ENCODE peak calls at places on chromosomes 6 and 20, in ten cellular contexts. B, Y, X, O, C, U, N, T, P and M are unnamed samples.

GRCh38 chr20:2386516-2387179 is 5.9 kb downstream of the TGM6 start:
- DNase-seq in B (peak; percentile 29), Y (peak; percentile 49), X (no peak), O (no peak), C (peak; percentile 16), U (peak; percentile 3), N (no peak), T (no peak), P (no peak), M (no peak)

GRCh38 chr6:149852180-149852579 is 12.0 kb downstream of the LRP11 start:
- DNase-seq in B (peak; percentile 49), Y (peak; percentile 53), X (no peak), O (peak; percentile 72), C (peak; percentile 72), U (peak; percentile 82), N (no peak), T (no peak), P (no peak), M (no peak)

GRCh38 chr20:32448306-32449056 is 90.3 kb downstream of the ASXL1 start:
- DNase-seq in B (peak; percentile 21), Y (no peak), X (no peak), O (no peak), C (peak; percentile 34), U (no peak), N (no peak), T (no peak), P (no peak), M (no peak)

GRCh38 chr6:137291441-137291840 is 72.3 kb upstream of the IFNGR1 start:
- DNase-seq in B (peak; percentile 78), Y (peak; percentile 38), X (no peak), O (no peak), C (peak; percentile 85), U (peak; percentile 71), N (peak; percentile 59), T (no peak), P (no peak), M (no peak)

GRCh38 chr6:144395014-144395413 is 109.9 kb downstream of the UTRN start:
- DNase-seq in B (peak; percentile 36), Y (no peak), X (no peak), O (no peak), C (no peak), U (no peak), N (no peak), T (no peak), P (no peak), M (no peak)

GRCh38 chr20:3711418-3712043 is 869 bp downstream of the SIGLEC1 start:
- DNase-seq in B (no peak), Y (no peak), X (no peak), O (no peak), C (no peak), U (no peak), N (no peak), T (no peak), P (no peak), M (no peak)

GRCh38 chr6:11129908-11130565 is 18.5 kb upstream of the ERVFRD-1 start:
- DNase-seq in B (no peak), Y (no peak), X (no peak), O (no peak), C (no peak), U (no peak), N (no peak), T (no peak), P (no peak), M (no peak)

GRCh38 chr6:31907158-31907813 is 5.4 kb upstream of the ZBTB12 start:
- DNase-seq in B (peak; percentile 81), Y (peak; percentile 85), X (peak; percentile 86), O (no peak), C (peak; percentile 97), U (peak; percentile 96), N (no peak), T (no peak), P (no peak), M (no peak)

GRCh38 chr20:48406462-48407235 is 421.1 kb downstream of the PREX1 start:
- DNase-seq in B (no peak), Y (no peak), X (no peak), O (no peak), C (no peak), U (no peak), N (no peak), T (no peak), P (no peak), M (no peak)

GRCh38 chr20:37298190-37298939 is 8.9 kb downstream of the MANBAL start:
- DNase-seq in B (peak; percentile 94), Y (peak; percentile 82), X (no peak), O (no peak), C (peak; percentile 67), U (peak; percentile 67), N (no peak), T (no peak), P (no peak), M (no peak)

GRCh38 chr6:43176423-43176786 is 5.3 kb downstream of the SRF start:
- DNase-seq in B (no peak), Y (no peak), X (no peak), O (no peak), C (no peak), U (no peak), N (no peak), T (no peak), P (no peak), M (no peak)

GRCh38 chr6:21538186-21538798 is 55.3 kb upstream of the SOX4 start:
- DNase-seq in B (peak; percentile 10), Y (peak; percentile 18), X (peak; percentile 64), O (no peak), C (peak; percentile 21), U (no peak), N (no peak), T (no peak), P (no peak), M (no peak)

GRCh38 chr20:61391812-61392520 is 139.9 kb downstream of the CDH4 start:
- DNase-seq in B (no peak), Y (no peak), X (no peak), O (no peak), C (no peak), U (no peak), N (no peak), T (no peak), P (no peak), M (no peak)

GRCh38 chr6:54441020-54441419 is 132.8 kb downstream of the TINAG start:
- DNase-seq in B (no peak), Y (no peak), X (no peak), O (peak; percentile 7), C (no peak), U (no peak), N (no peak), T (no peak), P (no peak), M (no peak)

GRCh38 chr6:82205793-82206425 is 41.6 kb downstream of the IBTK start:
- DNase-seq in B (no peak), Y (no peak), X (peak; percentile 5), O (no peak), C (peak; percentile 69), U (peak; percentile 62), N (peak; percentile 17), T (no peak), P (no peak), M (no peak)

DNA sequence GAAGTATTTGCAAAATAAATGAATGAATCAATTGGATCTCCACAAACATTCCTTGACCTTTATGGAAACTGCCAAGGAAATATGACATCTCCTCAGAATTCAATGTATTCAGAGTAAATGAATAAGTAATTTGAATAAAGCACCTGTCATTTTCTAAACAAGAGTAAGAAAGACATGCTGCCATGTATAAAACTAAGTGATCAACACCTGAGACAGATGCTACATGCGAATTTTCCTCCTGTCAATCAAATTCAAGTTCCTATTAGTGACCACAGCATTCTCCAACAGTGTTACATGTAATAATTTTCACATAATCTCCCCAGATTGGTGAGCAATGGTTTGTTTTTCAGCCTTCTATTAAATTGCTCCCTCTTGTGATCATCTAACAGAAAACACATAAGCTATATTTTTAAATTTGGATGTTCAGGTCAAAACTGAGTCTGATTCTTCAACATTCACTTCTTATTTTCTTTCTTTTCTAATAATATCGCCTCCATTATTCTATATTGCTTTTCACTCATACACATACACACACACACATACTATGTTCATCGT is 163.2 kb upstream of the RNF217 start:
- DNase-seq in B (peak; percentile 5), Y (no peak), X (no peak), O (no peak), C (no peak), U (peak; percentile 1), N (no peak), T (no peak), P (no peak), M (no peak)
- TF ChIP-seq CTCF in B (no peak), Y (no peak), X (no peak), O (no peak), C (no peak), U (no peak), N (no peak), T (no peak), P (no peak), M (no peak)

DNA sequence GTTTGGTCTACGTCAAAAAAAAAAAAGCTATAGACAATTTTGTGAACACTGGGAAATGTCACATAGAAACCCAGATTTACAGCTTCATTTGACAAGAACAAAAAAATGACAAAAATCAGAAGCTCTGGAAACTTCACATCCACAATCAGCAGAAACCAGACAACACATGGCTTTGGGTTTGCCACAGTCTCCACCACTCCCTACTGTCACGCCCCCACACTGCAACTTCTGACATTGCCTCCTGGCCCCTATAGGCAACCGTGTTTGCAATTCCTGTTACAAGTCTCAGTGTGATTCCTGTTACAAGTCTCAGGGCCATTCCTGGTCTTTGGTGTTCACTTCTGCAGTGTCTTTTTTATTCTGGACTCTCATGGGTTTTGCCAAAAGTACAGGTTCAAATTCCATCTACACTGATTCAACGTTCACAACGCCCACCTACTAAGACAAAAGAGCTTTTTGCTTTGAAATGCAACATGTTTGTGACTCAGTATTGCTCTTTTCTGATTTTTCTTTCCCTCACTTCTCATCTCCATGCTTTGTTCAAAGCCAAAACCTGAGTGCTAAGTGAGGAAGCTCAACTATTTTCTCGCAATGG is 12.0 kb downstream of the CNKSR3 start:
- DNase-seq in B (no peak), Y (no peak), X (no peak), O (no peak), C (no peak), U (no peak), N (no peak), T (no peak), P (no peak), M (no peak)
- H3K4me3 ChIP-seq in B (no peak overlapping the region), Y (no peak overlapping the region), X (no peak overlapping the region), O (no peak overlapping the region), C (no peak overlapping the region), U (no peak overlapping the region), N (no peak overlapping the region), T (no peak overlapping the region), P (no peak overlapping the region), M (no peak overlapping the region)

GRCh38 chr20:17655286-17655651 is 26.8 kb downstream of the RRBP1 start:
- DNase-seq in B (no peak), Y (peak; percentile 54), X (no peak), O (peak; percentile 34), C (peak; percentile 61), U (peak; percentile 54), N (no peak), T (no peak), P (no peak), M (no peak)
- TF ChIP-seq CTCF in B (no peak), Y (no peak), X (no peak), O (no peak), C (no peak), U (no peak), N (no peak), T (peak; percentile 7), P (peak; percentile 15), M (no peak)

DNA sequence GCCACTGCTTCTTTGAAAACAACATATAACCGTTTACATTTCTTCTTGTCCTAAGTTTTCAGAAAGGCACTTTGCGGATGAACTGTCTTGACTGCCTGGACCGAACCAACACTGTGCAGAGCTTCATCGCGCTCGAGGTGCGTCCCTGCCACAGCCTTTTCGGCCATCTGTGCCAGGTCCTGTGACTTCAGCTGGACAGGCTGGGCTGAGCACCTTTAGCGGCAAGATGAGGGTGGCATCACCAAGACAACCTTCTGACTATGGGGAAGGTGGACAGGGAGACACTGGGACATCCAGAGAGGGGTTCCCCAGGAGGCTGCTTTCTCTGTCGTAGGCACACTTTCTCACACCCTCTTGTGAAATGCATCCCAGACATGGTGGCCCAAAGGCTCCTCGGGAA is 82.1 kb downstream of the SYNJ2 start:
- DNase-seq in B (no peak), Y (no peak), X (no peak), O (no peak), C (no peak), U (no peak), N (no peak), T (no peak), P (no peak), M (no peak)
- H3K4me3 ChIP-seq in B (no peak overlapping the region), Y (no peak overlapping the region), X (no peak overlapping the region), O (no peak overlapping the region), C (no peak overlapping the region), U (no peak overlapping the region), N (no peak overlapping the region), T (no peak overlapping the region), P (no peak overlapping the region), M (no peak overlapping the region)